ENCODE peak calls at places on chromosomes 13 and 19, in seven cellular contexts. One of them, this sample, is unnamed.

GRCh38 chr13:29676941-29677452 is 81.5 kb upstream of the SLC7A1 start:
- ATAC-seq in A549: no peak
- ATAC-seq in HCT116: peak
- ATAC-seq in upper lobe of left lung: no peak
- ATAC-seq in K562: no peak
- ATAC-seq in IMR-90: no peak
- ATAC-seq in heart left ventricle: no peak
- ATAC-seq in this sample: no peak

GRCh38 chr13:98664510-98664909 is 87.6 kb upstream of the STK24 start:
- ATAC-seq in A549: no peak
- ATAC-seq in upper lobe of left lung: no peak
- ATAC-seq in K562: no peak
- ATAC-seq in HCT116: peak
- ATAC-seq in IMR-90: no peak
- ATAC-seq in heart left ventricle: no peak
- ATAC-seq in this sample: no peak

GRCh38 chr13:36965767-36966166 is 33.4 kb downstream of the ALG5 start:
- ATAC-seq in A549: no peak
- ATAC-seq in K562: no peak
- ATAC-seq in HCT116: peak
- ATAC-seq in upper lobe of left lung: no peak
- ATAC-seq in heart left ventricle: no peak
- ATAC-seq in IMR-90: peak
- ATAC-seq in this sample: no peak

GRCh38 chr13:99895428-99895998 is 76.1 kb downstream of the ZIC5 start:
- ATAC-seq in A549: no peak
- ATAC-seq in IMR-90: no peak
- ATAC-seq in K562: no peak
- ATAC-seq in upper lobe of left lung: no peak
- ATAC-seq in heart left ventricle: no peak
- ATAC-seq in HCT116: no peak
- ATAC-seq in this sample: no peak

GRCh38 chr19:50967924-50968708 is 1.3 kb downstream of the KLK6 start:
- ATAC-seq in upper lobe of left lung: no peak
- ATAC-seq in heart left ventricle: no peak
- ATAC-seq in IMR-90: no peak
- ATAC-seq in K562: no peak
- ATAC-seq in A549: no peak
- ATAC-seq in HCT116: peak
- ATAC-seq in this sample: no peak

GRCh38 chr19:29514525-29515232 is 11.1 kb upstream of the VSTM2B start:
- ATAC-seq in upper lobe of left lung: no peak
- ATAC-seq in IMR-90: no peak
- ATAC-seq in K562: peak
- ATAC-seq in HCT116: peak
- ATAC-seq in A549: peak
- ATAC-seq in heart left ventricle: no peak
- ATAC-seq in this sample: no peak

GRCh38 chr13:58879114-58879513 is 1247.6 kb downstream of the PCDH17 start:
- ATAC-seq in heart left ventricle: no peak
- ATAC-seq in IMR-90: no peak
- ATAC-seq in A549: no peak
- ATAC-seq in K562: no peak
- ATAC-seq in upper lobe of left lung: no peak
- ATAC-seq in HCT116: no peak
- ATAC-seq in this sample: no peak

GRCh38 chr19:1851581-1852293 is 3.5 kb upstream of the REXO1 start:
- ATAC-seq in IMR-90: no peak
- ATAC-seq in A549: no peak
- ATAC-seq in HCT116: no peak
- ATAC-seq in K562: no peak
- ATAC-seq in heart left ventricle: no peak
- ATAC-seq in upper lobe of left lung: no peak
- ATAC-seq in this sample: no peak

GRCh38 chr19:40908981-40909380 is 26.9 kb upstream of the CYP2A7 start:
- ATAC-seq in heart left ventricle: no peak
- ATAC-seq in upper lobe of left lung: peak
- ATAC-seq in A549: no peak
- ATAC-seq in HCT116: peak
- ATAC-seq in IMR-90: no peak
- ATAC-seq in K562: peak
- ATAC-seq in this sample: no peak

GRCh38 chr19:3123956-3124355 is 11.9 kb upstream of the GNA15 start:
- ATAC-seq in HCT116: no peak
- ATAC-seq in heart left ventricle: no peak
- ATAC-seq in IMR-90: no peak
- ATAC-seq in upper lobe of left lung: no peak
- ATAC-seq in K562: peak
- ATAC-seq in A549: no peak
- ATAC-seq in this sample: no peak

GRCh38 chr13:49253997-49254396 is 6.3 kb downstream of the CDADC1 start:
- ATAC-seq in A549: no peak
- ATAC-seq in upper lobe of left lung: no peak
- ATAC-seq in heart left ventricle: no peak
- ATAC-seq in K562: no peak
- ATAC-seq in HCT116: no peak
- ATAC-seq in IMR-90: no peak
- ATAC-seq in this sample: no peak

DNA sequence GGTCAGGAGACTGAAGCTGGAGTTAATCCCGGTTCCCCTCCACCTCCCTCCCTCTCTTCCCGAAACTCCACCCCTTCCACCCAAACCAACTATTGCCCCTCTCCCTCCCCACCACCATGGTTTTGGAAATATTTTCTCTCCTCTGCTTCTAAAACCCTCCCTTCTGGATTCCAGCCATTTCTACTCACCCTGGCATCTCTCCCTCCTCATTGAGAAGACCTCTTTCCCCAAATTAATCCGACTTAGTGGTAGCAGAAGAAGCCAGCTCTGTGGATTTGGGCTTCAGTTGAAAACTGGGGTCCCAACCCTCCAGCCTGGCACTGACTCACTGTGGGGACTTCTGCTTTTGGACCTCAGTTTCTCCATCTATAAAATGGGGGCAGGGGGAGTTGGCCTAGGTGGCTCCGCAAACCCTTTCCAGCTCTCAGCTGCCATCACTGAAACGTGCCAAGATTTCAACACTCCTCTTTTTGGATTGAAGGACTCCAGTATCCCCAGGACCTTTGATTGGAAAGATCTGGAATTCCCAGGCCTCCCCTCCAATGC is 1.6 kb downstream of the GPR4 start:
- ATAC-seq in heart left ventricle: no peak
- ATAC-seq in A549: no peak
- ATAC-seq in HCT116: no peak
- ATAC-seq in K562: no peak
- ATAC-seq in IMR-90: no peak
- ATAC-seq in upper lobe of left lung: no peak
- ATAC-seq in this sample: no peak
- TF ChIP-seq POLR2A in heart left ventricle: no peak
- TF ChIP-seq POLR2A in A549: no peak
- TF ChIP-seq POLR2A in HCT116: no peak
- TF ChIP-seq POLR2A in K562: no peak
- TF ChIP-seq POLR2A in IMR-90: no peak
- TF ChIP-seq POLR2A in upper lobe of left lung: no peak
- TF ChIP-seq POLR2A in this sample: no peak

DNA sequence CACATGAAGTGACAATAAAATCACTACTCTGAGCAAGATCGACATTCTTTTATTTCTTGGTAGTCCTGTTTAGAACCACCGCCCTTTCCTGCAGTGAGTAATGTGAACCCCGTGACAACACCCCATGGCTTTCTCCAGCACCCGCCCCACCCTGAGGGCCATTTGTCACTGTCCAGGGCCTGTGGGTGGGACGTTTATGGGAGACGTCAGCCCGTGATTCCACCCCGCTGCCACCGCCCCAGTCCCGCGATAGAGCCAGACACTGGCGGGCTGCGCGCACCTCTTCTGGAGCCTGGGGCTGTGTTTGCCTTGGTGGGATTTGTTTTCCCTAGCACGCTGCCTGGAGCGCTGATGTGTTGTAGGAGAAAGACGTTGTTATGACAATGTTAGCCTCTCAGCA is 263.7 kb downstream of the TEX29 start:
- ATAC-seq in upper lobe of left lung: no peak
- ATAC-seq in HCT116: peak
- ATAC-seq in heart left ventricle: no peak
- ATAC-seq in K562: peak
- ATAC-seq in A549: no peak
- ATAC-seq in IMR-90: no peak
- ATAC-seq in this sample: no peak
- H3K4me3 ChIP-seq in upper lobe of left lung: no peak
- H3K4me3 ChIP-seq in HCT116: no peak
- H3K4me3 ChIP-seq in heart left ventricle: no peak
- H3K4me3 ChIP-seq in K562: no peak
- H3K4me3 ChIP-seq in A549: no peak
- H3K4me3 ChIP-seq in IMR-90: no peak
- H3K4me3 ChIP-seq in this sample: no peak

GRCh38 chr13:32669030-32669646 is 82.9 kb downstream of the PDS5B start:
- ATAC-seq in IMR-90: peak
- ATAC-seq in upper lobe of left lung: no peak
- ATAC-seq in heart left ventricle: no peak
- ATAC-seq in K562: peak
- ATAC-seq in HCT116: peak
- ATAC-seq in A549: no peak
- ATAC-seq in this sample: no peak

GRCh38 chr13:32663660-32664059 is 77.4 kb downstream of the PDS5B start:
- ATAC-seq in A549: no peak
- ATAC-seq in K562: no peak
- ATAC-seq in IMR-90: no peak
- ATAC-seq in upper lobe of left lung: no peak
- ATAC-seq in HCT116: no peak
- ATAC-seq in heart left ventricle: no peak
- ATAC-seq in this sample: no peak

DNA sequence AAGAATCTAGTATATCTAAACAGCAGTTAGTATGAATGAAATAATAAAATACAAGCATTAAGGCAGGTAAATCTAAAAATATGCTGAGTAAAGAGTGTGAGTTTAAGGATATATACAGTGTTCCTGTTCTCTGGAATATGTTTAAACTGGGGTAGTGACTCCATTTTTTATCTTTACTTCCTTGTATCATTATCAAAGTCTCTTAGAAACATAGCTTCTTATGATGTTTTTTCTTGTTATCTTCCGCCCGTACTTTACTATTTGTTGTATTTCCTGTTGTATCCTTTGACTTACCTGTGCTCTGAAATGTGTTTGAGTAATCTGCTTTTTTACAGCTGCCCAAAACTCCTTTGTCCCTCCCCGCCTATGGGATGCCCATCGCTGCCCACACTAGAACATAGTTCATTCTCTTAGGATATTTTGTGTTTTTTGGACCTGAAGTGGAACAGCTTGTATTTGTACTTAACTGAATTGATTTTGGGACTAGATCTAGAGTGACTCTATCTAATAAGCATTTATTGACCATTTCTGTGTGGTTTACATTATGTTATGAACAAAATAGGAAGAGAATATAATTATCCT is 80.8 kb downstream of the PDS5B start:
- ATAC-seq in IMR-90: no peak
- ATAC-seq in upper lobe of left lung: no peak
- ATAC-seq in HCT116: no peak
- ATAC-seq in A549: no peak
- ATAC-seq in heart left ventricle: no peak
- ATAC-seq in K562: no peak
- ATAC-seq in this sample: no peak
- H3K27ac ChIP-seq in IMR-90: no peak
- H3K27ac ChIP-seq in upper lobe of left lung: no peak
- H3K27ac ChIP-seq in HCT116: no peak
- H3K27ac ChIP-seq in A549: no peak
- H3K27ac ChIP-seq in heart left ventricle: no peak
- H3K27ac ChIP-seq in K562: no peak
- H3K27ac ChIP-seq in this sample: no peak

GRCh38 chr19:45075215-45076028 is 856 bp downstream of the ZNF296 start:
- ATAC-seq in IMR-90: no peak
- ATAC-seq in K562: peak
- ATAC-seq in A549: peak
- ATAC-seq in HCT116: peak
- ATAC-seq in heart left ventricle: peak
- ATAC-seq in upper lobe of left lung: peak
- ATAC-seq in this sample: peak
- TF ChIP-seq POLR2A in IMR-90: no peak
- TF ChIP-seq POLR2A in K562: no peak
- TF ChIP-seq POLR2A in A549: peak
- TF ChIP-seq POLR2A in HCT116: no peak
- TF ChIP-seq POLR2A in heart left ventricle: no peak
- TF ChIP-seq POLR2A in upper lobe of left lung: no peak
- TF ChIP-seq POLR2A in this sample: no peak

DNA sequence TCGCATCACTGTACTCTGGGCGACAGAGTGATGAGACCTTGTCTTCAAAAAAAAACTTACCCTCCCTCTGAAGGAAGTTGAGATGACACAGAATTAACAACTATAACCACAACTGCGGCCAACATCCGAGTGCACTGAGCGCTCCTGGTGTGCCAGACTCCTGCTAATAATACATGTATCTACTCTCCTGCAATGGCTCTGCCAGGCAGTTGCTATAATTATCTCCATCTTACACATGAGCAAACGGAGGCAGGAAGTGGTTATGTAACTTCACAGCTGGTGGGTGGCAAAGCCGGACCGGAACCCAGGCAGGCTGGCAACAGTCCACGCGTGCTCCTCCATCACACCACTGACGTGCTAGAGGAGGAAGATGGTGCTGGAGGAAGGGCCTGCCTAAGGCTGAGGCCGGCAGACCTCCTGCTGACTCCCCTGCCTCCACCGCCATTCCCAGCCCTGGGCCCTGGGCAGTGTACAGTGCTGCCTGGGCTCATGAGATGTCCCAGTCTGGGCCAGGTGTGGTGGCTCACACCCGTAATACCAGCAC is 12.6 kb downstream of the XRCC1 start:
- ATAC-seq in heart left ventricle: peak
- ATAC-seq in K562: no peak
- ATAC-seq in A549: no peak
- ATAC-seq in IMR-90: peak
- ATAC-seq in HCT116: peak
- ATAC-seq in upper lobe of left lung: peak
- ATAC-seq in this sample: peak
- H3K4me3 ChIP-seq in heart left ventricle: no peak
- H3K4me3 ChIP-seq in K562: no peak
- H3K4me3 ChIP-seq in A549: no peak
- H3K4me3 ChIP-seq in IMR-90: no peak
- H3K4me3 ChIP-seq in HCT116: no peak
- H3K4me3 ChIP-seq in upper lobe of left lung: no peak
- H3K4me3 ChIP-seq in this sample: no peak

This sample was measured in gastroesophageal sphincter.